ENCODE peak calls at places on chromosomes 5 and 9, in six cellular contexts. U is tibial nerve, R is NCI-H1105 treated with DMSO at 0.1 percent for 48 hours, Q is mucosa of gallbladder, D is naive B cell, F is BJ. J is an unnamed sample.
A peak's percentile ranks its signal among the peaks of the same experiment; 100 is the strongest.

GRCh38 chr5:129904667-129905466 is 602 bp downstream of the CHSY3 start:
- DNase-seq in R (no peak), Q (no peak), D (no peak), F (no peak), U (no peak), J (peak; percentile 52)

GRCh38 chr5:56099346-56099745 is 104.6 kb upstream of the IL6ST start:
- DNase-seq in R (no peak), U (no peak), Q (no peak), F (peak; percentile 69), D (no peak), J (no peak)

GRCh38 chr5:157540707-157541451 is 34.7 kb downstream of the ADAM19 start:
- DNase-seq in R (no peak), U (no peak), D (peak; percentile 33), F (no peak), Q (no peak), J (peak; percentile 76)

GRCh38 chr5:138903113-138903789 is 28.1 kb upstream of the LRRTM2 start:
- DNase-seq in F (no peak), D (no peak), Q (no peak), U (no peak), R (no peak), J (no peak)

GRCh38 chr5:64784451-64785025 is 15.8 kb downstream of the CWC27 start:
- DNase-seq in F (no peak), D (peak; percentile 52), R (peak; percentile 53), U (peak; percentile 41), Q (peak; percentile 81), J (peak; percentile 52)

GRCh38 chr9:92133949-92134604 is 18.9 kb upstream of the SPTLC1 start:
- DNase-seq in Q (peak; percentile 69), R (peak; percentile 74), U (peak; percentile 66), D (peak; percentile 45), F (no peak), J (peak; percentile 88)

GRCh38 chr5:90809695-90810094 is 251.1 kb downstream of the ADGRV1 start:
- DNase-seq in Q (no peak), F (no peak), U (no peak), R (no peak), D (no peak), J (no peak)

GRCh38 chr5:64201986-64202385 is 36.3 kb downstream of the RNF180 start:
- DNase-seq in D (no peak), U (no peak), Q (no peak), R (no peak), F (no peak), J (no peak)

GRCh38 chr5:1718669-1719068 is 81.0 kb downstream of the MRPL36 start:
- DNase-seq in U (no peak), F (no peak), D (no peak), R (peak; percentile 20), Q (no peak), J (no peak)